ENCODE peak calls at places on chromosomes 7 and 10, in four cellular contexts. B is astrocyte of the spinal cord, Z is mammary epithelial cell, S is heart right ventricle. N is an unnamed sample.

GRCh38 chr10:44981172-44982113 is 2.8 kb upstream of the DEPP1 start:
- DNase-seq in S (no peak), Z (peak), B (peak), N (peak)

GRCh38 chr7:155247479-155248365 is 50.0 kb upstream of the INSIG1 start:
- DNase-seq in B (no peak), Z (peak), S (no peak), N (no peak)

GRCh38 chr7:134690614-134691504 is 44.2 kb downstream of the BPGM start:
- DNase-seq in S (no peak), B (peak), Z (peak), N (no peak)

GRCh38 chr7:142451817-142452216 is 194.0 kb upstream of the PRSS58 start:
- DNase-seq in B (no peak), S (no peak), Z (no peak), N (no peak)

GRCh38 chr7:94288091-94288490 is 106.6 kb upstream of the COL1A2 start:
- DNase-seq in Z (no peak), S (no peak), B (no peak), N (peak)

GRCh38 chr7:23349484-23350157 is 50.5 kb downstream of the MALSU1 start:
- DNase-seq in B (peak), Z (peak), S (no peak), N (peak)

GRCh38 chr7:80078159-80078731 is 56.4 kb upstream of the GNAI1 start:
- DNase-seq in B (peak), S (no peak), Z (peak), N (peak)

GRCh38 chr7:93973134-93973533 is 31.0 kb downstream of the BET1 start:
- DNase-seq in S (no peak), Z (peak), B (peak), N (no peak)

GRCh38 chr7:130278892-130279690 is 12.4 kb downstream of the CPA2 start:
- DNase-seq in Z (peak), S (no peak), B (peak), N (peak)

GRCh38 chr10:4254101-4254994 is 469.3 kb upstream of the KLF6 start:
- DNase-seq in Z (peak), S (no peak), B (peak), N (peak)

GRCh38 chr10:14074062-14074884 is 256.5 kb downstream of the FRMD4A start:
- DNase-seq in Z (peak), S (peak), B (peak), N (peak)

GRCh38 chr10:117419921-117420320 is 44.7 kb upstream of the PDZD8 start:
- DNase-seq in B (no peak), S (no peak), Z (peak), N (no peak)

GRCh38 chr7:123241809-123242208 is 42.0 kb upstream of the SLC13A1 start:
- DNase-seq in Z (no peak), S (no peak), B (no peak), N (no peak)

GRCh38 chr10:101838416-101838970 is 5.1 kb downstream of the KCNIP2 start:
- DNase-seq in S (no peak), Z (no peak), B (no peak), N (no peak)

GRCh38 chr7:29445736-29446135 is 117.9 kb upstream of the PRR15 start:
- DNase-seq in Z (no peak), B (no peak), S (no peak), N (no peak)

GRCh38 chr7:147231275-147231674 is 1114.7 kb downstream of the CNTNAP2 start:
- DNase-seq in S (no peak), Z (no peak), B (no peak), N (no peak)

GRCh38 chr10:69650589-69651261 is 20.7 kb downstream of the FAM241B start:
- DNase-seq in Z (no peak), S (no peak), B (peak), N (no peak)

GRCh38 chr10:69651362-69651761 is 21.3 kb downstream of the FAM241B start:
- DNase-seq in S (no peak), B (no peak), Z (no peak), N (no peak)

GRCh38 chr10:69648461-69648860 is 18.4 kb downstream of the FAM241B start:
- DNase-seq in S (no peak), B (no peak), Z (no peak), N (no peak)

GRCh38 chr10:69647819-69648218 is 17.8 kb downstream of the FAM241B start:
- DNase-seq in Z (no peak), B (no peak), S (no peak), N (no peak)

DNA sequence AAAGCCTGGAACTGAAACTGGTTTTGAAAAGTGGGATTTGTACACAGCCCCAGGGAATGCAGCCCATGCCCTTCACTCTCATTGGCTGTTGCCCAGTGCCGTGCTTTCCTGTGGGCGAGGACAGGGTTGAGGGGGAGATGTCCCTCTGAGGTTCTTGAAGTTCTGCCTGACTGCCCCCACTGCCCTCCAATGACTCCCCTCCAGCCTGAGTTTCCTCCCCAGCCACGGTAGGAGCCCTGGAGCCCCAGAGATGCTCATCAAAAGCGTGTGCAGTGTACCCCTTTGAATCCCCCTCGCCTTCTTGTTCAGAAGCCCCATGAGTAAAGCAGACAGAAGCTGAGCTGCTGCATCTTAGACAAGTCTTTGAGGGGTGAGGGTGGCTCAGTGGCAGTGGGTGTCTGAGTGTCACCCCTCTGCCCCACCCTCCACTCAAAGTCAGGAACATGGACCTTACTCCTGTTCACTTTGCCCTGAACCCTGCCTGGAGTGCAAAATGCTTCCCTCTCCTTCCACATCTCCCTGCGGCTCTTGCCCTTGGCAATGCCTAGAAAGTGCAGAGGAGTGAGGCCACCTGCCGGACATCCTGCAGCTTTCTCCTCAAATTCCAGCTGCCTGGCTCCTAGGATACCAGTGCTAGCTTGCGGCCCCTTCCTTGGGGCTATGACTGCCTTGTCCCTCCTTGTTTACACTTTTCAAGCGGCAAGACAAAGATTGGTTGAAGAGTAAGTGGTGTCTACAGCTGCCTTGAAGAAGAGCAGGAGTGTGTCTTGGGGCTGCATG is 19.9 kb downstream of the FAM241B start:
- DNase-seq in Z (no peak), B (no peak), S (no peak), N (no peak)
- TF ChIP-seq CTCF in Z (no peak), B (peak), S (no peak), N (no peak)

DNA sequence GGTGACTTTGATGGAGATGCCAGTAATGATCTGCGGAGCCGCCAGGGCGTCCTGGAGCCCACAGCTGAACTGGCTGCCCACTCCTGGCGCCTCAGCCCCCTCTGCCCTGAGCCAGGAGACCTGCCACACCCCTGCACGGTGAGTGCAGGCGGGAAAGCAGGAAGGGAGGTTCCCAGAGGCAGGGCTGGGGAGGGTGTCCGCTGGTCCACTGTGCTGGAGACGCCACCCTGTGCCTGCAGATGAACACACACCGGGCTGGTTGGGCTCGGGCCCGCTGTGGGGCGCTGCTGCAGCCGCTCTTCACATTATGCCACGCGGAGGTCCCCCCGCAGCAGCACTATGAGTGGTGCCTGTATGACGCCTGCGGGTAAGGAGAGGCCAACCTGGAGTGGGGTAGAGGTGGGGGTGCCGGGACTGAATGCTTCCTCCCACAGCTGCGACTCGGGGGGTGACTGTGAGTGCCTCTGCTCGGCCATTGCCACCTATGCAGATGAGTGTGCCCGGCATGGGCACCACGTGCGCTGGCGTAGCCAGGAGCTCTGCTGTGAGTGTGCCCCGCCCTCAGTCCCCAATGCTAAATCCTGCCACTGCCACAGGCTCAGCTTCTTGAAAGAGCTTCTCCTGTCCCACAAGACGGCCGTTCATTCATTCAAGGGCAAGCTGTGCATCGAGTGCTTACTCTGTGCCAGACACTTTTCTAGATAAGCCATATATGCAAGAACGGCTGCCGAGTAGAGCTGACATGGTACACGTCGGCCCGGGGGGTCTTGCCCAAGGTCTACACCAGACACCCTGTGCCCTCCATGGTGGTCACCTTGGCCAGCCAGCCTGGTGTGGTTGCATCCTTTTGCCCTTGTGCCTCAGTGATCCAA is 14.3 kb upstream of the ZNF467 start:
- DNase-seq in S (no peak), B (no peak), Z (no peak), N (peak)
- TF ChIP-seq CTCF in S (no peak), B (peak), Z (no peak), N (no peak)

GRCh38 chr7:46853451-46853850 is 728.5 kb downstream of the TNS3 start:
- DNase-seq in S (no peak), Z (no peak), B (peak), N (no peak)

GRCh38 chr7:46850563-46851325 is 731.2 kb downstream of the TNS3 start:
- DNase-seq in B (no peak), Z (no peak), S (no peak), N (no peak)

GRCh38 chr7:46855851-46856250 is 726.1 kb downstream of the TNS3 start:
- DNase-seq in S (no peak), Z (no peak), B (no peak), N (no peak)

GRCh38 chr7:46852795-46853194 is 729.1 kb downstream of the TNS3 start:
- DNase-seq in B (no peak), Z (no peak), S (no peak), N (no peak)

DNA sequence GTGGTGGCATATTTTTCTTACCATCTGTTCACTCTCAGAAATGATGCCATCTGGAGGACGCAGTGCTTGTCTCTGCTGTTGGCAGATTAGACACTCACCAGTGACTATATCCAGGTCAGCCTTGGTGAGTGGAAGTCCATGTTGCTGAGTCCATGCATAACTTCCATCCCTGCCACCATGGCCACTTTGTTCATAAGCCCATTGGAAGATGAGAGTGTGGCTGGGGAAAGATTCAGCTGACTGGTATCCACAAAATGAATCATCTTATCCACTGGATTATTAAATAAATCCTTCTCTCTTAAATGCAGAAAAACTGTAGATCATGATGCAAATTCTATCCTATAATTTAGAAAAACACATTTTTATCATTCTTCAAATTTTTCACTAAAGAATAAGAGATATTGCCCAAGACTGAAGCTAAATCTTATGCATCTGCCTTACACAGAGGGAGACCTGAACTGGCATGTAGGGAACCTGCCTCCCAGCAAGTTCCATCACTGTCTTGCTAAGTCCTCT is 726.9 kb downstream of the TNS3 start:
- DNase-seq in B (peak), S (no peak), Z (peak), N (peak)
- TF ChIP-seq CTCF in B (no peak), S (no peak), Z (no peak), N (no peak)

GRCh38 chr10:132111121-132111731 is 45.5 kb downstream of the JAKMIP3 start:
- DNase-seq in Z (no peak), B (no peak), S (peak), N (no peak)
- TF ChIP-seq CTCF in Z (no peak), B (no peak), S (no peak), N (no peak)

DNA sequence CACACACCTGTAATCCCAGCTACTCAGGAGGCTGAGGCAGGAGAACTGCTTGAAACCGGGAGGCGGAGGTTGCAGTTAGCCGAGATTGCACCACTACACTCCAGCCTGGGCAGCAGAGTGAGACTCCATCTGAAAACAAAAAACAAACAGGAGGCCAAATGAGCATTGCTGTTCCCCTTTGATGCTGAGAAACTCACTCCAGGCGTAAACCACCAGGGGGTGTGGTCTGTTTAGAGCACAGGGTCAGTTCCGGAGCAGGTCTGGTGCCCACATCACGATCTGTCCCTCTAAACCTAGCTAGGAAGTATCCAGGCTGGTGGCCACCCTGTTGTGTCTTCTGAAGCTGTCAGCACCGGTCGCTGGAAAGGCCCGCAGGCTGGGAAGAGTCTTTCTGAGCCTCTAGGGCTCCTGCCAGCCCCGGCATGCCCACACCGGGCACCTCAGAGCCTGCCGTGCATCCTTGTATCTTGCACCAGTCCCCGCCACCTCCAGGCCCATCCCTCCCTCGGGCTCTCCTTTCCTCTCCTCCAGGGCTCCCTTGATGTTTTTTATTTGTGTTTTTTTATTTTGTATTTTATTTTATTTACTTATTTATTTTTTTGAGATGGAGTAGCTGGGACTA is 66.3 kb upstream of the SH2B2 start:
- DNase-seq in Z (no peak), B (no peak), S (no peak), N (peak)
- TF ChIP-seq CTCF in Z (no peak), B (no peak), S (no peak), N (no peak)

DNA sequence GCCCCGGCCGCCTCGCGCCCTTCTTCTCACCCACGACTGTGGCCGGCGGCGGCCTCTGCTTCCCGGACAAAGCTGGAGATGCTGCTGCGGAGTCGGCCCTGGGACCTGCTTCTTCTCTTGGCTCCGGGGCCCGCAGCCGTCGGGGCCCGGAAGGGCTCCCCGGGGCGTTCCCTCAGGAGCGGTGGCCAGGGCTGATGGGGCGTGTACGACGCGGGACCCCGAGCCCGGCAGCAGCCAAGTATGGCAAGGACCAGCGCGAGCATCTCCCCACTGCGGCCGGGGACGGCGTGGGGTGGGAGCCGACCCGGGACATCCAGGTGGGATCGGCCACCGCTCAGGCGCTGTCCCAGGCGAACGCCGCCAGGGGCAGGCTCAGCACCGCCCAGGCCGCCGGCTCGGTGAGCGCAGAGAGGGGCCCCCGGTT is 27.6 kb upstream of the BMS1 start:
- DNase-seq in Z (no peak), S (no peak), B (no peak), N (no peak)
- TF ChIP-seq CTCF in Z (no peak), S (no peak), B (no peak), N (no peak)

GRCh38 chr7:112395893-112396292 is 54.4 kb upstream of the IFRD1 start:
- DNase-seq in Z (no peak), B (no peak), S (no peak), N (no peak)
- TF ChIP-seq CTCF in Z (no peak), B (no peak), S (no peak), N (no peak)

N was measured in MCF 10A.